ENCODE peak calls at places on chromosomes 1 and 21, in eight cellular contexts. U, M, T, N, K, C, Q and D are unnamed samples.

GRCh38 chr1:184502154-184502553 is 115.3 kb downstream of the C1orf21 start:
- DNase-seq in U (peak; percentile 39), M (no peak), T (no peak), N (no peak), K (no peak), C (no peak), Q (no peak), D (no peak)

GRCh38 chr1:111559736-111560279 is 56.4 kb upstream of the ADORA3 start:
- DNase-seq in U (no peak), M (peak; percentile 83), T (no peak), N (peak; percentile 36), K (no peak), C (no peak), Q (no peak), D (no peak)

GRCh38 chr1:56676571-56677035 is 31.5 kb downstream of the PRKAA2 start:
- DNase-seq in U (no peak), M (peak; percentile 68), T (no peak), N (peak; percentile 48), K (no peak), C (no peak), Q (no peak), D (peak; percentile 70)

GRCh38 chr1:160086162-160086892 is 5.0 kb downstream of the KCNJ9 start:
- DNase-seq in U (no peak), M (no peak), T (no peak), N (no peak), K (no peak), C (no peak), Q (no peak), D (no peak)

GRCh38 chr1:204232530-204232929 is 18.7 kb upstream of the GOLT1A start:
- DNase-seq in U (no peak), M (no peak), T (no peak), N (peak; percentile 71), K (no peak), C (no peak), Q (no peak), D (peak; percentile 26)

GRCh38 chr1:37036667-37037053 is 2.3 kb upstream of the GRIK3 start:
- DNase-seq in U (no peak), M (no peak), T (no peak), N (no peak), K (no peak), C (no peak), Q (no peak), D (no peak)

GRCh38 chr1:96992871-96993270 is 271.3 kb downstream of the PTBP2 start:
- DNase-seq in U (no peak), M (no peak), T (no peak), N (peak; percentile 65), K (no peak), C (no peak), Q (no peak), D (no peak)

GRCh38 chr1:115331531-115332331 is 6.3 kb downstream of the NGF start:
- DNase-seq in U (no peak), M (no peak), T (no peak), N (peak; percentile 79), K (no peak), C (no peak), Q (no peak), D (peak; percentile 53)

GRCh38 chr1:10909697-10910489 is 102.6 kb upstream of the TARDBP start:
- DNase-seq in U (peak; percentile 33), M (no peak), T (peak; percentile 72), N (peak; percentile 28), K (peak; percentile 64), C (peak; percentile 86), Q (peak; percentile 58), D (no peak)

GRCh38 chr1:93598861-93599439 is 82.7 kb downstream of the BCAR3 start:
- DNase-seq in U (no peak), M (no peak), T (no peak), N (no peak), K (no peak), C (no peak), Q (no peak), D (no peak)

GRCh38 chr1:115239148-115239820 is 98.8 kb downstream of the NGF start:
- DNase-seq in U (no peak), M (no peak), T (no peak), N (peak; percentile 72), K (no peak), C (no peak), Q (no peak), D (peak; percentile 71)

GRCh38 chr1:153355445-153356071 is 2.1 kb upstream of the S100A9 start:
- DNase-seq in U (peak; percentile 63), M (no peak), T (peak; percentile 78), N (peak; percentile 38), K (peak; percentile 7), C (peak; percentile 75), Q (no peak), D (no peak)

GRCh38 chr21:41640756-41641509 is 125.9 kb downstream of the RIPK4 start:
- DNase-seq in U (no peak), M (no peak), T (no peak), N (peak; percentile 66), K (no peak), C (no peak), Q (no peak), D (no peak)

GRCh38 chr1:19344372-19344810 is 32.3 kb downstream of the SLC66A1 start:
- DNase-seq in U (peak; percentile 29), M (no peak), T (peak; percentile 42), N (peak; percentile 56), K (peak; percentile 32), C (peak; percentile 78), Q (peak; percentile 20), D (no peak)

GRCh38 chr1:164703415-164703814 is 144.4 kb downstream of the PBX1 start:
- DNase-seq in U (peak; percentile 54), M (no peak), T (no peak), N (no peak), K (no peak), C (no peak), Q (no peak), D (no peak)

GRCh38 chr1:171600852-171601251 is 21.2 kb upstream of the MYOCOS start:
- DNase-seq in U (no peak), M (no peak), T (no peak), N (no peak), K (no peak), C (no peak), Q (no peak), D (no peak)

GRCh38 chr1:154206212-154206611 is at the start of gene CFAP141:
- DNase-seq in U (no peak), M (no peak), T (no peak), N (no peak), K (no peak), C (no peak), Q (no peak), D (no peak)